ENCODE peak calls at places on chromosome 19, in six cellular contexts. T, D, O, B, G and F are unnamed samples.

GRCh38 chr19:38715540-38715939 is 28.7 kb downstream of the CAPN12 start:
- DNase-seq in T (no peak), D (no peak), O (no peak), B (no peak), G (no peak), F (no peak)

GRCh38 chr19:2561895-2562294 is 86.0 kb downstream of the GADD45B start:
- DNase-seq in D (peak), T (no peak), G (no peak), B (no peak), O (no peak), F (peak)

GRCh38 chr19:9498183-9498902 is at the start of gene ZNF560:
- DNase-seq in D (no peak), O (no peak), T (no peak), B (no peak), G (peak), F (no peak)

GRCh38 chr19:51365211-51366049 is 758 bp downstream of the ETFB start:
- DNase-seq in G (peak), T (peak), D (no peak), B (no peak), O (no peak), F (no peak)

GRCh38 chr19:58305065-58305931 is at the start of gene ERVK3-1:
- DNase-seq in D (peak), B (peak), G (peak), O (peak), T (peak), F (peak)

GRCh38 chr19:55083004-55083850 is 7.6 kb downstream of the EPS8L1 start:
- DNase-seq in B (no peak), O (no peak), G (no peak), T (no peak), D (no peak), F (no peak)

GRCh38 chr19:18401580-18402112 is 4.2 kb upstream of the LRRC25 start:
- DNase-seq in G (peak), T (no peak), O (no peak), B (peak), D (no peak), F (no peak)

GRCh38 chr19:2266183-2266993 is 10.2 kb upstream of the JSRP1 start:
- DNase-seq in B (peak), T (no peak), G (peak), D (no peak), O (no peak), F (no peak)

GRCh38 chr19:19229701-19230100 is 17.9 kb downstream of the NCAN start:
- DNase-seq in D (no peak), B (no peak), G (no peak), O (no peak), T (no peak), F (no peak)

GRCh38 chr19:3117746-3118145 is 18.1 kb upstream of the GNA15 start:
- DNase-seq in G (no peak), T (no peak), D (no peak), B (no peak), O (no peak), F (no peak)